ENCODE peak calls at places on chromosomes 5 and 9, in ten cellular contexts. M is psoas muscle, K is sigmoid colon, H is HL-60, E is fibroblast of lung, D is dorsolateral prefrontal cortex, V is spleen, U is astrocyte of the spinal cord, R is colonic mucosa, F is adrenal gland. O is an unnamed sample.

GRCh38 chr5:178505639-178506407 is 84.4 kb downstream of the COL23A1 start:
- DNase-seq in D (no peak), M (no peak), R (no peak), E (no peak), V (no peak), U (no peak), H (peak; percentile 92), F (no peak), K (no peak), O (no peak)

GRCh38 chr9:135702002-135702721 is at the start of gene KCNT1:
- DNase-seq in E (peak; percentile 25), M (peak; percentile 51), H (peak; percentile 16), V (no peak), K (no peak), U (peak; percentile 27), F (peak; percentile 36), R (peak; percentile 35), D (peak; percentile 54), O (no peak)

GRCh38 chr9:126440938-126441337 is 114.3 kb downstream of the MVB12B start:
- DNase-seq in K (peak; percentile 28), R (no peak), V (no peak), H (no peak), U (peak; percentile 59), E (peak; percentile 18), F (no peak), M (no peak), D (peak; percentile 67), O (peak; percentile 43)

GRCh38 chr5:55187370-55187769 is 14.4 kb upstream of the CDC20B start:
- DNase-seq in M (no peak), R (no peak), V (no peak), H (no peak), D (no peak), K (no peak), F (no peak), E (no peak), U (no peak), O (no peak)

GRCh38 chr9:133709716-133710571 is 28.2 kb downstream of the SARDH start:
- DNase-seq in M (no peak), R (no peak), D (no peak), K (peak; percentile 58), U (no peak), V (peak; percentile 76), H (no peak), E (no peak), F (peak; percentile 4), O (no peak)

GRCh38 chr5:178143246-178143645 is 10.4 kb downstream of the NHP2 start:
- DNase-seq in H (no peak), M (no peak), D (no peak), R (no peak), F (no peak), U (no peak), E (no peak), K (no peak), V (no peak), O (no peak)

GRCh38 chr5:149940077-149940574 is 4.5 kb downstream of the PDE6A start:
- DNase-seq in U (no peak), D (no peak), M (no peak), H (peak; percentile 89), F (peak; percentile 52), R (no peak), E (peak; percentile 50), V (no peak), K (no peak), O (no peak)

GRCh38 chr9:3525088-3525835 is 539 bp downstream of the RFX3 start:
- DNase-seq in E (no peak), R (no peak), K (no peak), M (no peak), F (no peak), D (no peak), H (no peak), V (peak; percentile 92), U (no peak), O (no peak)

GRCh38 chr5:157610990-157611389 is 35.4 kb upstream of the ADAM19 start:
- DNase-seq in D (no peak), U (no peak), H (no peak), R (no peak), K (no peak), M (no peak), V (no peak), E (no peak), F (no peak), O (no peak)

GRCh38 chr9:90801507-90802289 is at the start of gene SYK:
- DNase-seq in D (no peak), M (peak; percentile 63), H (peak; percentile 80), K (peak; percentile 67), E (no peak), F (peak; percentile 10), R (peak; percentile 79), V (peak; percentile 96), U (no peak), O (no peak)

GRCh38 chr9:97560851-97561250 is 59.4 kb downstream of the TMOD1 start:
- DNase-seq in E (no peak), V (peak; percentile 47), D (no peak), H (no peak), R (no peak), U (no peak), F (no peak), K (no peak), M (no peak), O (no peak)

GRCh38 chr9:124137009-124137943 is 120.5 kb upstream of the NEK6 start:
- DNase-seq in M (no peak), D (no peak), E (no peak), F (no peak), K (no peak), U (no peak), H (no peak), V (no peak), R (no peak), O (no peak)

GRCh38 chr9:79953908-79954307 is 382.1 kb downstream of the TLE4 start:
- DNase-seq in R (no peak), D (no peak), M (no peak), K (no peak), F (no peak), U (no peak), H (no peak), V (no peak), E (no peak), O (no peak)

GRCh38 chr9:79952401-79952800 is 380.6 kb downstream of the TLE4 start:
- DNase-seq in D (no peak), F (no peak), E (no peak), U (peak; percentile 9), K (no peak), V (no peak), M (no peak), R (no peak), H (no peak), O (no peak)

DNA sequence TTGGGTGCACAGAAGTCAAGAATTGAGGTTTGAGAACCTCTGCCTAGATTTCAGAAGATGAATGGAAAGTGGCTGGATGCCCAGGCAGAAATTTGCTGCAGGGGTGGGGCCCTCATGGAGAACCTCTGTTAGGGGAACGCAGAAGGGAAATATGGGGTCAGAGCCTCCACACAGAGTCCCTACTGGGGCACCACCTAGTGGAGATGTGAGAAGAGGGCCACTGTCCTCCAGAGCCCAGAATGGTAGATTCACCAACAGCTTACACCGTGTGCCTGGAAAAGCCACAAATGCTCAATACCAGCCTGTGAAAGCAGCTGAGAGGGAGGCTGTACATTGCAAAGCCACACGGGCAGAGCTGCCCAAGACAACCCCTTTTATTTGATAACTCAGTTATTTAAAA is 383.5 kb downstream of the TLE4 start:
- DNase-seq in F (no peak), K (no peak), M (no peak), H (peak; percentile 13), U (no peak), D (no peak), E (peak; percentile 9), R (no peak), V (no peak), O (no peak)
- TF ChIP-seq CTCF in F (peak; percentile 17), K (no peak), M (peak; percentile 21), H (peak; percentile 13), U (peak; percentile 31), D (no peak), E (peak; percentile 15), R (peak; percentile 12), V (peak; percentile 40), O (peak; percentile 26)

GRCh38 chr9:87500491-87500890 is 2.8 kb downstream of the DAPK1 start:
- DNase-seq in H (no peak), V (no peak), D (no peak), R (no peak), F (no peak), M (no peak), K (no peak), U (no peak), E (no peak), O (no peak)
- H3K4me3 ChIP-seq in H (no peak overlapping the region), V (no peak overlapping the region), D (peak overlapping the region; percentile 78), R (no peak overlapping the region), F (no peak overlapping the region), M (no peak overlapping the region), K (peak overlapping the region; percentile 95), U (no peak overlapping the region), E (no peak overlapping the region), O (no peak overlapping the region)

DNA sequence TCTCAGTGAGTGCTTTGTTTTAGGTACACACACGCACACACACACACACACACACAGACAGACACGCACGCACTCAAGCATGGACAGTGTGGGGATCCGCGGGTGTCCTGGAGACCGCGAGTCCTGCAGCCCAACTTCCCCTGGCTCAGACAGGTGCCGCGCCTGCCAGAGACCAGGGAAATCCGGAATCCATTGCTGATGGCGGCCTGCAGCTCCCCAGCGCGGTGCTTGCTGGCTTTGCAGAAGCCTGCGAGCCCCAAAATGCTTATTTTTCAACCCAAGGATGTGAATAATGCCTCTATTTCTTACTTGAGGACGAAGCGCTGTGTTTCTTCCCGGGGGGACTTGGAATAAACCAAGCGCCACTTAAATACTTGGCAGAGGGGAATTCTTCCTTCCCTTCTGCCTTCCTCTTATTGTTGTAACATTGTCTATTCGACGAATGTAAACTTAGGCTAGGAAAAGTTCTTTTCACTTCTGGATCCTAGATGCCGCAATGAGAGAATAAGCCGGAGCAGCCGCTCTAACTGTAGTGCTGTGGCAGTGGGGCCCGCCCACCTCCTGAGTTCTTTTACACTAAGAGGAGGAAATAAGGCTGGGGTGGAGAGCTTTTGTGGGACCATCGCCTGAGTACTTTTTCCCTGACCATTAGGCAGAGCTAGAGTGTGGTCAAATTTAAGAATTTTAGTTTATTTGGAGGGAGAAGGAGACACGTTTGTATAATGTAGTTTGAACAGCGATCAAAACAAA is 804 bp downstream of the ITGA2 start:
- DNase-seq in E (peak; percentile 70), R (peak; percentile 74), U (peak; percentile 64), K (peak; percentile 70), F (peak; percentile 61), V (peak; percentile 78), M (peak; percentile 30), D (peak; percentile 60), H (no peak), O (no peak)
- TF ChIP-seq CTCF in E (peak; percentile 46), R (peak; percentile 16), U (peak; percentile 38), K (no peak), F (peak; percentile 14), V (no peak), M (peak; percentile 22), D (peak; percentile 36), H (peak; percentile 2), O (peak; percentile 54)

DNA sequence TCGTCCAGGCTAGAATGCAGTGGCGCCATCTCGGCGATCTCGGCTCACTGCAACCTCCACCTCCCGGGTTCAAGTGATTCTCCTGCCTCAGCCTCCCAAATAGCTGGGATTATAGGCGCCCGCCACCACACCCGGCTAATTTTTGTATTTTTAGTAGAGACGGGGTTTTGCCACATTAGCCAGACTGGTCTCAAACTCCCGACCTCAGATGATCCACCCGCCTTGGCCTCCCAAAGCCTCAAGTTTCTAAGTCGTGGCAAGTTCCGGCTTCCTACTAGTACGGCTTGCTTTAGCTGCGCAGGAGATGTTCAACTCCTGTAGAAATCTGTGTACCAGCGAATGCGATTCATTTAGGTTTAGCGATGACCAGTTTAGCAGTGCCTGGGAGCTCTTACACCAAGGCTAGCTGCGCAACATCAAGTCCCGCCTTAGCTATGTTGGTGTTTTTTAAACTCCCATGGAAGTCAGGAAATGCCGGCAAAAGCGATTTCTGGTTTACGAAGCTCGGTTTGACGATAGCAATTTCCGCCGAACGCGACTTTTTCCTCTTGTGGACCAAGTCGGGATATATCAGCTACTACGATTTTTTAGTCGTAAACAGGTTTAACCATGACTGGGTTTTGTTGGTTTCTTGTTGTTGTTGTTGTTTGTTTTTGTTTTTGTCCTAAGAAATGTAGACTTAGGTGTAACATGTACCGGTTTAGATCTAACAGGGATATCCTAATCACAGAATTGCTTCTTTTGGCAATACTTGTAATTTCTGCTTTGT is 46.4 kb downstream of the ANXA2R start:
- DNase-seq in D (no peak), H (peak; percentile 76), K (no peak), V (peak; percentile 88), E (peak; percentile 93), F (peak; percentile 40), U (peak; percentile 89), R (peak; percentile 35), M (no peak), O (no peak)
- H3K4me3 ChIP-seq in D (peak overlapping the region; percentile 40), H (peak overlapping the region; percentile 23), K (peak overlapping the region; percentile 31), V (peak overlapping the region; percentile 59), E (no peak overlapping the region), F (peak overlapping the region; percentile 30), U (peak overlapping the region; percentile 69), R (peak overlapping the region; percentile 25), M (peak overlapping the region; percentile 73), O (peak overlapping the region; percentile 55)

O was measured in astrocyte of the cerebellum.